ENCODE peak calls at places on chromosomes 1 and 21, in seven cellular contexts. B is CD8-positive, alpha-beta memory T cell; L is dorsolateral prefrontal cortex; H is endodermal cell; R is CD8-positive, alpha-beta T cell; G is H7; F is fibroblast of lung. Y is an unnamed sample.

GRCh38 chr1:153343811-153344717 is 4.6 kb downstream of the PGLYRP4 start:
- DNase-seq in B (no peak), L (no peak), H (peak; percentile 45), R (no peak), G (no peak), F (no peak), Y (no peak)

GRCh38 chr1:105632342-105633196 is 1423.9 kb upstream of the PRMT6 start:
- DNase-seq in B (no peak), L (no peak), H (peak; percentile 54), R (no peak), G (no peak), F (no peak), Y (no peak)

GRCh38 chr1:167909691-167910180 is 4.2 kb downstream of the ADCY10 start:
- DNase-seq in B (no peak), L (no peak), H (no peak), R (no peak), G (no peak), F (no peak), Y (no peak)

GRCh38 chr1:66243548-66244130 is 290.3 kb upstream of the SGIP1 start:
- DNase-seq in B (no peak), L (no peak), H (no peak), R (no peak), G (no peak), F (no peak), Y (no peak)

GRCh38 chr1:237953238-237953637 is 62.5 kb upstream of the ZP4 start:
- DNase-seq in B (no peak), L (no peak), H (peak; percentile 52), R (no peak), G (peak; percentile 6), F (no peak), Y (no peak)

GRCh38 chr1:230205719-230206198 is 138.7 kb downstream of the GALNT2 start:
- DNase-seq in B (no peak), L (no peak), H (no peak), R (no peak), G (no peak), F (no peak), Y (no peak)

GRCh38 chr1:234495231-234495990 is 16.4 kb upstream of the TARBP1 start:
- DNase-seq in B (no peak), L (no peak), H (no peak), R (no peak), G (no peak), F (peak; percentile 72), Y (no peak)

GRCh38 chr1:54120698-54121481 is 31.9 kb downstream of the CDCP2 start:
- DNase-seq in B (no peak), L (no peak), H (no peak), R (no peak), G (peak; percentile 81), F (no peak), Y (no peak)

GRCh38 chr1:37739222-37739621 is 25.7 kb downstream of the EPHA10 start:
- DNase-seq in B (no peak), L (no peak), H (no peak), R (no peak), G (no peak), F (no peak), Y (no peak)

GRCh38 chr1:112674986-112675727 is 698 bp downstream of the MOV10 start:
- DNase-seq in B (peak; percentile 30), L (no peak), H (peak; percentile 87), R (peak; percentile 39), G (peak; percentile 88), F (peak; percentile 21), Y (no peak)

GRCh38 chr21:43269461-43269860 is 100.7 kb downstream of the CRYAA start:
- DNase-seq in B (peak; percentile 28), L (no peak), H (peak; percentile 81), R (peak; percentile 57), G (peak; percentile 94), F (no peak), Y (no peak)

GRCh38 chr1:31413405-31414005 is 492 bp downstream of the SERINC2 start:
- DNase-seq in B (no peak), L (no peak), H (peak; percentile 84), R (peak; percentile 20), G (peak; percentile 86), F (peak; percentile 58), Y (peak; percentile 37)

GRCh38 chr21:44686000-44686781 is 4.2 kb upstream of the KRTAP12-1 start:
- DNase-seq in B (no peak), L (no peak), H (peak; percentile 86), R (no peak), G (peak; percentile 79), F (no peak), Y (no peak)

GRCh38 chr1:111747282-111747734 is 8.1 kb upstream of the INKA2 start:
- DNase-seq in B (peak; percentile 46), L (no peak), H (peak; percentile 87), R (peak; percentile 62), G (peak; percentile 74), F (peak; percentile 84), Y (peak; percentile 71)

GRCh38 chr1:201459775-201460174 is 9.2 kb downstream of the PHLDA3 start:
- DNase-seq in B (no peak), L (no peak), H (no peak), R (no peak), G (no peak), F (no peak), Y (no peak)

GRCh38 chr1:201461783-201462441 is 7.1 kb downstream of the PHLDA3 start:
- DNase-seq in B (no peak), L (peak; percentile 88), H (peak; percentile 57), R (no peak), G (no peak), F (peak; percentile 99), Y (peak; percentile 82)

GRCh38 chr1:201461193-201461657 is 7.8 kb downstream of the PHLDA3 start:
- DNase-seq in B (no peak), L (no peak), H (no peak), R (no peak), G (no peak), F (peak; percentile 95), Y (no peak)

GRCh38 chr1:201459052-201459451 is 9.9 kb downstream of the PHLDA3 start:
- DNase-seq in B (no peak), L (no peak), H (no peak), R (no peak), G (no peak), F (no peak), Y (no peak)

DNA sequence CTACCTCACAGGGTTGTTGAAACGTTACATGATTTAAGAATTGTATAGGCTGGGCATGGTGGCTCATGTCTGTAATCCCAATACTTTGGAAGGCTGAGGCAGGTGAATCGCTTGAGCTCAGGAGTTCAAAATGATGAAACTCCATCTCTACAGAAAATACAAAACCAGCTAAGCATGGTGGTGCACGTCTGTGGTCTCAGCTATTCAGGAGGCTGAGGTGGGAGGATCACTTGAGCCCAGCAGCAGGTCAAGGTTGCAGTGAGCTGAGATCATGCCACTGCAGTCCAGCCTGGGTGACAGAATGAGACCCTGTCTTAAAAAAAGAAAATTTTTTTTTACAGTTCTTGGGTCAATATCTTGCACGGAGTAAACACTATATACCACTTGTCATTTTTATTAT is 8.2 kb downstream of the PHLDA3 start:
- DNase-seq in B (no peak), L (no peak), H (no peak), R (no peak), G (no peak), F (no peak), Y (no peak)
- H3K4me3 ChIP-seq in B (no peak overlapping the region), L (no peak overlapping the region), H (no peak overlapping the region), R (no peak overlapping the region), G (no peak overlapping the region), F (no peak overlapping the region), Y (no peak overlapping the region)

GRCh38 chr1:228070173-228070572 is 12.3 kb upstream of the ARF1 start:
- DNase-seq in B (no peak), L (no peak), H (no peak), R (no peak), G (no peak), F (no peak), Y (no peak)
- H3K27me3 ChIP-seq in B (peaks cover 12% of the 10 kb centered on the region), L (peaks cover 4% of the 10 kb centered on the region), H (peaks cover 51% of the 10 kb centered on the region), R (peaks cover 3% of the 10 kb centered on the region), G (peaks cover 65% of the 10 kb centered on the region), F (peaks cover 10% of the 10 kb centered on the region), Y (peaks cover 26% of the 10 kb centered on the region)

GRCh38 chr1:64598100-64598571 is 128.2 kb downstream of the CACHD1 start:
- DNase-seq in B (no peak), L (no peak), H (peak; percentile 76), R (no peak), G (peak; percentile 13), F (peak; percentile 15), Y (no peak)

GRCh38 chr1:64595871-64596515 is 126.1 kb downstream of the CACHD1 start:
- DNase-seq in B (no peak), L (no peak), H (peak; percentile 71), R (no peak), G (no peak), F (no peak), Y (no peak)

GRCh38 chr1:64601207-64601606 is 131.3 kb downstream of the CACHD1 start:
- DNase-seq in B (no peak), L (no peak), H (no peak), R (no peak), G (no peak), F (no peak), Y (no peak)

DNA sequence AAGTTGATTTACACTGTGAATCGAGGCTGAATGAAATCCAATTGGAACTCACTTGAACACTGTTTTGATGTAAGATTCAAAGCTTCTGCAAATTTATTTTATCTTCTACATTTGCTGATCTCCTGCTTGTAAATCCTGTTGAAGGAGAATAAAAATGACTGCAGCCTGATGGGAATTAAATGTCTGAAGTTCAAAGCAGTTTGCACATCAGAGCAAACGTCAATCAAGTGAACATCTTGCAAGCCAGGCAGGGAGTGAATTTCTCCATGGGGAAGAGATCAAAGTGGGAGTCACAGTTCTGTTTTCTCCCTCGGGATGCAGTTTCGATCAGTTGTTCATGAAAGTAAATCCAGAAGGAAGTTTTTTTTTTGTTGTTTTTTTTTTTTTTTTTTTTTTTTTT is 127.2 kb downstream of the CACHD1 start:
- DNase-seq in B (no peak), L (no peak), H (no peak), R (no peak), G (no peak), F (no peak), Y (no peak)
- H3K4me3 ChIP-seq in B (no peak overlapping the region), L (no peak overlapping the region), H (no peak overlapping the region), R (no peak overlapping the region), G (no peak overlapping the region), F (no peak overlapping the region), Y (no peak overlapping the region)

GRCh38 chr1:245467804-245468203 is 313.0 kb downstream of the KIF26B start:
- DNase-seq in B (no peak), L (no peak), H (no peak), R (no peak), G (no peak), F (no peak), Y (no peak)
- H3K27me3 ChIP-seq in B (no peaks in the 10 kb centered on the region), L (no peaks in the 10 kb centered on the region), H (no peaks in the 10 kb centered on the region), R (no peaks in the 10 kb centered on the region), G (no peaks in the 10 kb centered on the region), F (no peaks in the 10 kb centered on the region), Y (no peaks in the 10 kb centered on the region)

GRCh38 chr1:87684786-87685185 is 356.1 kb downstream of the LMO4 start:
- DNase-seq in B (no peak), L (no peak), H (no peak), R (no peak), G (no peak), F (peak; percentile 74), Y (peak; percentile 6)
- H3K4me3 ChIP-seq in B (no peak overlapping the region), L (peak overlapping the region; percentile 41), H (no peak overlapping the region), R (no peak overlapping the region), G (peak overlapping the region; percentile 6), F (peak overlapping the region; percentile 76), Y (peak overlapping the region; percentile 25)